ENCODE peak calls at places on chromosomes 4 and X, in eight cellular contexts. U is cardiac muscle cell; Q is stimulated activated CD4-positive, alpha-beta T cell treated with anti-CD3 and anti-CD28 coated beads, Interleukin-4, amount 100 ng/mL, for 24 hours; N is astrocyte of the spinal cord; R is NCI-H748 treated with DMSO at 0.1 percent for 48 hours; M is WTC11; O is CD4-positive, alpha-beta memory T cell; S is AML-193. K is an unnamed sample.

GRCh38 chr4:17109126-17109525 is 210.7 kb upstream of the LDB2 start:
- DNase-seq in S (no peak), U (no peak), N (no peak), M (no peak), Q (no peak), O (no peak), R (no peak), K (no peak)

GRCh38 chrX:130826249-130826648 is 76.8 kb downstream of the ENOX2 start:
- DNase-seq in S (no peak), Q (no peak), O (no peak), M (no peak), N (no peak), U (no peak), R (peak), K (no peak)

GRCh38 chr4:1050486-1051213 is 39.2 kb downstream of the FGFRL1 start:
- DNase-seq in R (no peak), S (no peak), O (no peak), Q (no peak), M (peak), N (no peak), U (peak), K (no peak)

GRCh38 chr4:165204462-165204830 is 2.9 kb upstream of the KLHL2 start:
- DNase-seq in Q (peak), N (peak), R (no peak), U (no peak), S (peak), O (no peak), M (no peak), K (peak)

GRCh38 chr4:3300198-3300671 is 7.4 kb downstream of the RGS12 start:
- DNase-seq in M (no peak), S (no peak), O (no peak), R (no peak), Q (no peak), U (no peak), N (no peak), K (no peak)

GRCh38 chr4:75948822-75949444 is 8.1 kb upstream of the NAAA start:
- DNase-seq in Q (no peak), O (no peak), S (no peak), U (no peak), R (no peak), N (no peak), M (no peak), K (no peak)

GRCh38 chr4:128355301-128355700 is 67.7 kb upstream of the PGRMC2 start:
- DNase-seq in O (no peak), Q (no peak), M (no peak), S (no peak), U (no peak), R (no peak), N (no peak), K (no peak)

GRCh38 chr4:169439244-169439643 is 168.5 kb upstream of the SH3RF1 start:
- DNase-seq in M (no peak), R (no peak), Q (no peak), O (no peak), S (no peak), N (peak), U (peak), K (no peak)

GRCh38 chrX:47500541-47500940 is 17.5 kb upstream of the ZNF41 start:
- DNase-seq in M (no peak), R (no peak), U (no peak), Q (no peak), O (no peak), S (no peak), N (no peak), K (no peak)

GRCh38 chrX:37652053-37652452 is 33.5 kb upstream of the XK start:
- DNase-seq in R (no peak), S (no peak), O (no peak), N (no peak), Q (no peak), M (peak), U (no peak), K (no peak)

GRCh38 chr4:1868293-1868692 is 2.9 kb upstream of the NSD2 start:
- DNase-seq in R (no peak), N (no peak), O (no peak), M (no peak), S (no peak), Q (no peak), U (no peak), K (no peak)

K was measured in stimulated activated naive CD4-positive, alpha-beta T cell treated with Interleukin-2 at 50 U/mL for 16 hours.